ENCODE peak calls at places on chromosomes 12 and 14, in six cellular contexts. R is CD4-positive, CD25-positive, alpha-beta regulatory T cell; X is heart right ventricle; F is A673; U is right lobe of liver; P is thyroid gland. Y is an unnamed sample.

GRCh38 chr14:85764809-85765208 is 234.9 kb downstream of the FLRT2 start:
- DNase-seq in X (no peak), P (no peak), U (no peak), F (no peak), R (no peak), Y (no peak)

GRCh38 chr14:79668941-79669340 is 542.4 kb downstream of the DIO2 start:
- DNase-seq in U (no peak), X (no peak), F (no peak), R (no peak), P (no peak), Y (no peak)

GRCh38 chr12:11797993-11798720 is 148.7 kb downstream of the ETV6 start:
- DNase-seq in U (no peak), P (no peak), R (no peak), X (no peak), F (no peak), Y (no peak)

GRCh38 chr12:125593269-125593668 is 528.0 kb downstream of the AACS start:
- DNase-seq in R (no peak), X (no peak), F (no peak), P (no peak), U (no peak), Y (no peak)

GRCh38 chr12:132638541-132639408 is 20.2 kb downstream of the P2RX2 start:
- DNase-seq in F (peak; percentile 61), R (no peak), X (no peak), P (peak; percentile 31), U (no peak), Y (no peak)

GRCh38 chr14:24705840-24706239 is 71.8 kb upstream of the GZMB start:
- DNase-seq in R (no peak), X (no peak), F (no peak), U (no peak), P (no peak), Y (no peak)

GRCh38 chr14:92507174-92507768 is 6.3 kb upstream of the RIN3 start:
- DNase-seq in P (no peak), U (no peak), R (no peak), F (no peak), X (no peak), Y (peak; percentile 86)

GRCh38 chr12:51202650-51203198 is 15.1 kb downstream of the POU6F1 start:
- DNase-seq in P (no peak), U (no peak), F (no peak), X (no peak), R (no peak), Y (no peak)

GRCh38 chr12:130127527-130127908 is 34.7 kb upstream of the FZD10 start:
- DNase-seq in F (no peak), P (peak; percentile 26), X (peak; percentile 46), U (no peak), R (no peak), Y (no peak)

GRCh38 chr12:132070298-132070697 is 73.8 kb downstream of the DDX51 start:
- DNase-seq in X (no peak), R (no peak), P (no peak), U (no peak), F (no peak), Y (no peak)

GRCh38 chr14:23339506-23340268 is 13.0 kb downstream of the SLC22A17 start:
- DNase-seq in X (no peak), P (no peak), F (no peak), R (no peak), U (no peak), Y (no peak)

GRCh38 chr12:3233813-3234212 is 156.6 kb downstream of the TSPAN9 start:
- DNase-seq in X (no peak), R (no peak), F (no peak), U (no peak), P (no peak), Y (no peak)

GRCh38 chr14:64817631-64818030 is 62.1 kb downstream of the SPTB start:
- DNase-seq in P (no peak), F (no peak), U (no peak), X (no peak), R (no peak), Y (no peak)

GRCh38 chr14:100130471-100130870 is 29.0 kb downstream of the DEGS2 start:
- DNase-seq in P (no peak), X (no peak), U (no peak), R (no peak), F (no peak), Y (no peak)

GRCh38 chr12:47767197-47767724 is 5.8 kb upstream of the SLC48A1 start:
- DNase-seq in R (peak; percentile 50), P (peak; percentile 69), U (no peak), X (peak; percentile 72), F (no peak), Y (no peak)

GRCh38 chr12:130826151-130826801 is 12.8 kb downstream of the STX2 start:
- DNase-seq in X (no peak), F (peak; percentile 73), U (no peak), P (peak; percentile 19), R (peak; percentile 45), Y (no peak)

GRCh38 chr12:42846782-42847181 is 257.2 kb upstream of the PRICKLE1 start:
- DNase-seq in X (no peak), P (no peak), R (no peak), F (no peak), U (no peak), Y (no peak)

GRCh38 chr12:2834581-2835491 is at the start of gene NRIP2:
- DNase-seq in U (no peak), P (peak; percentile 76), F (peak; percentile 20), X (peak; percentile 40), R (no peak), Y (no peak)

GRCh38 chr14:53509845-53510244 is 356.7 kb upstream of the DDHD1 start:
- DNase-seq in U (no peak), R (no peak), X (peak; percentile 5), P (peak; percentile 85), F (no peak), Y (no peak)

GRCh38 chr12:120283318-120283717 is 8.4 kb downstream of the RNU4-2 start:
- DNase-seq in R (no peak), X (no peak), U (no peak), F (no peak), P (no peak), Y (no peak)

GRCh38 chr12:17528394-17528793 is 561.6 kb downstream of the RERGL start:
- DNase-seq in U (no peak), F (peak; percentile 46), P (no peak), R (no peak), X (no peak), Y (no peak)

GRCh38 chr12:47783821-47784819 is 11.1 kb downstream of the SLC48A1 start:
- DNase-seq in F (no peak), U (no peak), P (no peak), X (no peak), R (no peak), Y (peak; percentile 57)

GRCh38 chr14:71529855-71530254 is 402.4 kb upstream of the RGS6 start:
- DNase-seq in R (no peak), F (peak; percentile 42), X (peak; percentile 62), P (peak; percentile 7), U (no peak), Y (peak; percentile 37)

GRCh38 chr12:124867389-124867930 is 3.8 kb upstream of the SCARB1 start:
- DNase-seq in F (no peak), U (no peak), X (no peak), P (no peak), R (no peak), Y (no peak)

GRCh38 chr14:77867476-77867875 is 67.6 kb downstream of the ADCK1 start:
- DNase-seq in R (no peak), U (no peak), F (no peak), X (no peak), P (no peak), Y (no peak)
- H3K27ac ChIP-seq in R (no peak overlapping the region), U (no peak overlapping the region), F (no peak overlapping the region), X (no peak overlapping the region), P (no peak overlapping the region), Y (no peak overlapping the region)

DNA sequence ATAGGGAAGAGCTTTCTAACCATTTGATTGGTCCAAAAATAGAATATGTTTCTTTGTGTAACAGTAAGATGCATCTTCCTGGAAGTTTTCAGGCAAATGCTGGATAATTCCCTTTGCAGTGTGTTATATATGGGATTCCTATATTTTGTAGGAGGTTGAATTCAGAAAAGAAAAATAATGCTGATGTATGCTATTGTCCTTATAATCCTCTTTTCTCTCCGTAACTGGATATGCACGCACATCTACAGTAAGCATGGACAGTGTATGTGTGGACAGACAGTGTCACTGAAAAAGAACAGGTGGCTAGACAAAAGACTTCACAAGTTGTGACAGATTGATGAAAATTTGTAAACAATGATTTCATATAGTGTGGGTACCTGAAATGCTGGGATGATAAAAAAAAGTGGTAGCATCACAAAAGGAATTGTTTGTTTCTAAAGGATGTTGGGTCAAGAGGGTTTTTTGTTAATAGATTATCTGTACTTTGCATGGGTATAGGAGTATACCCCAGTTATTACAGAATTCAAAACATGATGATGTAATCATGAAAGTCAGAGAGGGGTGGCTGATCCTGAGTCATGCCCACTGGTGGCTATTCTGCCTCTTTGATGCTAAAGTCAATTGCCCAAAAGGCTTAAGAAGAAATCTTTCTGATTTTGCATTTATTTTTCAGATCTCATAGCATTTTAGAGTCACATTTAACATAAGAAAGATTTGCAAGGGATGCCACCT is 160.7 kb upstream of the TMTC1 start:
- DNase-seq in U (no peak), F (no peak), X (no peak), P (no peak), R (no peak), Y (no peak)
- H3K27ac ChIP-seq in U (no peak overlapping the region), F (no peak overlapping the region), X (no peak overlapping the region), P (no peak overlapping the region), R (no peak overlapping the region), Y (no peak overlapping the region)

GRCh38 chr12:57235012-57235727 is 5.7 kb downstream of the SHMT2 start:
- DNase-seq in F (no peak), R (no peak), U (peak; percentile 96), X (peak; percentile 84), P (peak; percentile 12), Y (peak; percentile 72)
- H3K27ac ChIP-seq in F (no peak overlapping the region), R (peak overlapping the region; percentile 74), U (peak overlapping the region; percentile 77), X (peak overlapping the region; percentile 87), P (no peak overlapping the region), Y (no peak overlapping the region)

GRCh38 chr12:95443458-95443857 is 30.5 kb upstream of the METAP2 start:
- DNase-seq in R (no peak), X (no peak), F (no peak), P (no peak), U (no peak), Y (no peak)
- H3K27ac ChIP-seq in R (no peak overlapping the region), X (no peak overlapping the region), F (no peak overlapping the region), P (no peak overlapping the region), U (no peak overlapping the region), Y (no peak overlapping the region)

GRCh38 chr12:109714913-109715244 is 1.3 kb downstream of the FAM222A start:
- DNase-seq in F (no peak), X (no peak), R (no peak), P (no peak), U (no peak), Y (no peak)

GRCh38 chr12:109716512-109717389 is 3.1 kb downstream of the FAM222A start:
- DNase-seq in U (peak; percentile 58), X (peak; percentile 36), F (no peak), R (no peak), P (no peak), Y (no peak)

GRCh38 chr12:109714141-109714912 is 702 bp downstream of the FAM222A start:
- DNase-seq in U (peak; percentile 82), P (peak; percentile 72), X (peak; percentile 63), F (peak; percentile 55), R (peak; percentile 36), Y (peak; percentile 85)

GRCh38 chr12:109716092-109716479 is 2.5 kb downstream of the FAM222A start:
- DNase-seq in X (no peak), P (no peak), U (no peak), R (no peak), F (no peak), Y (no peak)

GRCh38 chr12:109715310-109716091 is 1.9 kb downstream of the FAM222A start:
- DNase-seq in P (no peak), U (no peak), R (peak; percentile 22), X (no peak), F (no peak), Y (no peak)
- H3K27ac ChIP-seq in P (no peak overlapping the region), U (no peak overlapping the region), R (no peak overlapping the region), X (peak overlapping the region; percentile 73), F (no peak overlapping the region), Y (no peak overlapping the region)

Y was measured in left lung.